ENCODE peak calls at places on chromosome X, in ten cellular contexts. L is psoas muscle, H is A673, S is D721Med, G is 8988T, M is HT-29, I is hepatocyte, F is DMS153, Z is PC-3, P is endothelial cell. D is an unnamed sample.

GRCh38 chrX:67998540-67998939 is 434.8 kb downstream of the OPHN1 start:
- DNase-seq in G (no peak), L (no peak), H (no peak), M (no peak), S (no peak), P (no peak), I (no peak), F (no peak), Z (no peak), D (no peak)

GRCh38 chrX:41148553-41148952 is 63.3 kb downstream of the USP9X start:
- DNase-seq in L (no peak), P (no peak), I (no peak), H (peak), G (no peak), M (no peak), F (no peak), S (no peak), Z (peak), D (no peak)

GRCh38 chrX:150158554-150159332 is 204.4 kb upstream of the MAMLD1 start:
- DNase-seq in P (no peak), L (no peak), I (no peak), G (no peak), F (no peak), S (no peak), Z (no peak), M (no peak), H (no peak), D (no peak)

GRCh38 chrX:14491689-14492088 is 37.6 kb upstream of the GLRA2 start:
- DNase-seq in G (no peak), F (no peak), H (no peak), Z (peak), S (no peak), P (no peak), L (no peak), I (no peak), M (no peak), D (no peak)

GRCh38 chrX:153845842-153846241 is 15.5 kb upstream of the PDZD4 start:
- DNase-seq in L (no peak), F (no peak), G (no peak), Z (no peak), H (no peak), M (no peak), I (no peak), P (no peak), S (no peak), D (no peak)

GRCh38 chrX:6024204-6024603 is 204.5 kb downstream of the NLGN4X start:
- DNase-seq in Z (peak), I (no peak), P (no peak), S (no peak), G (no peak), H (no peak), F (no peak), M (no peak), L (no peak), D (no peak)

GRCh38 chrX:153495362-153495751 is 577 bp downstream of the BGN start:
- DNase-seq in F (no peak), S (no peak), M (no peak), Z (no peak), I (peak), H (no peak), L (peak), P (no peak), G (no peak), D (peak)

GRCh38 chrX:24498975-24499374 is 33.9 kb downstream of the PDK3 start:
- DNase-seq in P (no peak), F (no peak), Z (peak), L (no peak), M (peak), G (no peak), S (no peak), I (peak), H (no peak), D (no peak)

GRCh38 chrX:44218465-44218864 is 125.0 kb downstream of the EFHC2 start:
- DNase-seq in Z (no peak), S (no peak), F (no peak), P (no peak), M (no peak), I (no peak), H (no peak), G (no peak), L (no peak), D (no peak)